ENCODE peak calls at places on chromosomes 11 and 22, in five cellular contexts. B is stimulated activated CD4-positive, alpha-beta T cell treated with anti-CD3 and anti-CD28 coated beads, Interleukin-15, amount 100 ng/mL, for 24 hours; R is effector CD8-positive, alpha-beta T cell; X is EL; U is ELF-1. I is an unnamed sample.

GRCh38 chr11:9700105-9700801 is 36.4 kb downstream of the SWAP70 start:
- DNase-seq in B (no peak), X (no peak), R (no peak), U (no peak), I (no peak)

GRCh38 chr11:128105511-128105910 is 481.8 kb downstream of the ETS1 start:
- DNase-seq in X (no peak), U (peak), B (no peak), R (no peak), I (no peak)

GRCh38 chr11:35629914-35630313 is 11.7 kb downstream of the FJX1 start:
- DNase-seq in U (no peak), X (peak), B (no peak), R (no peak), I (peak)

GRCh38 chr11:61793829-61794204 is 1.1 kb downstream of the FEN1 start:
- DNase-seq in R (no peak), B (no peak), U (no peak), X (peak), I (no peak)

GRCh38 chr11:64355078-64355940 is 3.7 kb upstream of the RPS6KA4 start:
- DNase-seq in U (peak), X (peak), B (peak), R (peak), I (peak)

GRCh38 chr11:36532908-36533601 is 23.0 kb upstream of the TRAF6 start:
- DNase-seq in B (no peak), U (peak), X (no peak), R (no peak), I (no peak)

GRCh38 chr11:66326261-66327111 is 9.6 kb upstream of the CD248 start:
- DNase-seq in B (peak), X (peak), R (no peak), U (no peak), I (peak)

GRCh38 chr11:5115339-5115738 is 22.8 kb downstream of the OR52A5 start:
- DNase-seq in X (no peak), B (no peak), R (no peak), U (no peak), I (no peak)

GRCh38 chr22:44588348-44588747 is 90.3 kb upstream of the RTL6 start:
- DNase-seq in X (no peak), R (no peak), U (no peak), B (no peak), I (no peak)

GRCh38 chr22:26608129-26608528 is 9.7 kb downstream of the CRYBB1 start:
- DNase-seq in U (no peak), X (no peak), B (no peak), R (no peak), I (no peak)

GRCh38 chr11:1488575-1489180 is 2.1 kb upstream of the MOB2 start:
- DNase-seq in R (no peak), B (no peak), X (no peak), U (no peak), I (no peak)

GRCh38 chr11:61273151-61274078 is 21.7 kb downstream of the VWCE start:
- DNase-seq in U (no peak), B (no peak), R (no peak), X (no peak), I (no peak)

GRCh38 chr22:46355369-46355995 is 20.0 kb downstream of the TRMU start:
- DNase-seq in B (peak), U (peak), R (peak), X (peak), I (peak)

GRCh38 chr11:46659908-46660307 is 40.5 kb downstream of the ARHGAP1 start:
- DNase-seq in B (no peak), R (no peak), U (no peak), X (peak), I (no peak)

GRCh38 chr11:17630936-17631335 is 83.9 kb downstream of the OTOG start:
- DNase-seq in B (no peak), R (no peak), X (no peak), U (no peak), I (no peak)

GRCh38 chr22:41725510-41726110 is 26.3 kb downstream of the MEI1 start:
- DNase-seq in B (no peak), U (peak), X (peak), R (no peak), I (peak)

GRCh38 chr22:19786264-19786585 is 25.6 kb downstream of the TBX1 start:
- DNase-seq in B (no peak), X (no peak), R (no peak), U (no peak), I (no peak)

GRCh38 chr11:65786008-65786785 is 666 bp upstream of the OVOL1 start:
- DNase-seq in R (no peak), U (peak), X (no peak), B (peak), I (no peak)

GRCh38 chr11:34261820-34262219 is 96.0 kb downstream of the ABTB2 start:
- DNase-seq in X (no peak), B (no peak), R (no peak), U (no peak), I (no peak)

I was measured in A172.